ENCODE peak calls at places on chromosomes 1 and 21, in five cellular contexts. H, F, I, D and K are unnamed samples. For H3K4me1, the result is how much of the 10 kb centered on the place peaks cover.

GRCh38 chr1:198651685-198652400 is 13.0 kb downstream of the PTPRC start:
- DNase-seq in I (no peak), D (no peak), F (no peak), H (no peak), K (no peak)

GRCh38 chr1:176073524-176074157 is 133.4 kb downstream of the COP1 start:
- DNase-seq in I (peak), H (no peak), D (peak), F (peak), K (peak)

GRCh38 chr1:45809761-45810160 is 6.3 kb downstream of the MAST2 start:
- DNase-seq in F (no peak), I (no peak), H (no peak), D (no peak), K (no peak)

GRCh38 chr21:41138711-41139110 is 29.2 kb upstream of the BACE2 start:
- DNase-seq in I (no peak), H (no peak), F (no peak), D (no peak), K (no peak)

GRCh38 chr1:155178441-155179106 is 4.9 kb downstream of the TRIM46 start:
- DNase-seq in H (peak), I (no peak), F (no peak), D (no peak), K (peak)

GRCh38 chr1:11908139-11909021 is 17.8 kb downstream of the KIAA2013 start:
- DNase-seq in H (peak), F (peak), I (peak), D (peak), K (peak)

GRCh38 chr1:17877316-17877715 is 122.2 kb downstream of the ACTL8 start:
- DNase-seq in D (no peak), H (peak), F (no peak), I (no peak), K (no peak)

GRCh38 chr1:29179641-29180184 is 2.0 kb downstream of the SRSF4 start:
- DNase-seq in H (no peak), I (no peak), F (no peak), D (no peak), K (no peak)

GRCh38 chr21:46061063-46061462 is 36.8 kb upstream of the COL6A2 start:
- DNase-seq in H (no peak), I (no peak), F (no peak), D (no peak), K (no peak)

GRCh38 chr1:204113900-204114299 is 37.9 kb downstream of the ETNK2 start:
- DNase-seq in F (no peak), I (peak), D (no peak), H (no peak), K (no peak)

GRCh38 chr1:118945460-118945859 is 42.7 kb downstream of the TBX15 start:
- DNase-seq in D (no peak), I (no peak), H (no peak), F (no peak), K (no peak)

GRCh38 chr1:109481646-109482045 is 2.1 kb upstream of the ATXN7L2 start:
- DNase-seq in D (no peak), F (no peak), H (no peak), I (no peak), K (no peak)

DNA sequence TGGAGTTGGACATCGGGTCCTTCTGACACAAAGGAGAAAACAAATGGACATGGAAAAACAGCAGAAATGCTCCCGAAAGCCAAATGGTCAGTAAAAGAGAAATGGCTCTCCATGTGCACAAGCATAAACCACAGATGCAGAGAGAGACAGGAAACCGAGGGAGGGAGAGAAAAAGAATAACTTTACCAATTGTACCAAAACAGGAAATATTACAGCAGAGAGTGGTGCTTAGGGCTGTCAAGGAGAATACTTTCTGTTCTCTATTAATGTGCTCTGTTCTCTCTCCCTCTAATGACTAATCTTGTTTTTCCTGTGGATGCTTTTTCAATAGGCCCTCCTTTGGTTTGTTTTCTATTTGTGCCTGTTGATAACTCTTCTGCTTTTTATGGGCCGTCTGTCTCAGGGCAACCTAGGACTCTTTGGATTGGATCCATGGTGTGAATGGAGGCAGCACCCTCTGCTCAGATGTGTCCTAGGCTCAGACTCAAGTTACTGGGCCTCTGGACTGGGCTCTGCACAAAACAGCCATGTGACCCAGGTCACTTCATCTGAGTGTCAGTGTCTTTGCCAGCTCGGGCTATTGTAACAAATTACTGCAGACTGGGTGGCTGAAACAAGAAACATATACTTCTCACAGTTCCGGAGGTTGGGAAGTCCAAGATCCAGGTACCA is 663.0 kb downstream of the NPHP4 start:
- DNase-seq in I (no peak), F (no peak), D (no peak), H (no peak), K (no peak)
- H3K27ac ChIP-seq in I (no peak), F (no peak), D (no peak), H (no peak), K (no peak)

GRCh38 chr1:10033359-10033845 is 644 bp downstream of the UBE4B start:
- DNase-seq in H (no peak), D (peak), I (peak), F (peak), K (peak)

GRCh38 chr1:10031461-10031860 is 1.3 kb upstream of the UBE4B start:
- DNase-seq in D (no peak), F (no peak), I (peak), H (no peak), K (no peak)

GRCh38 chr1:10027027-10027426 is 5.7 kb upstream of the UBE4B start:
- DNase-seq in I (no peak), H (no peak), D (no peak), F (no peak), K (no peak)

GRCh38 chr1:10032287-10032589 is 520 bp upstream of the UBE4B start:
- DNase-seq in I (no peak), H (no peak), D (no peak), F (no peak), K (no peak)

DNA sequence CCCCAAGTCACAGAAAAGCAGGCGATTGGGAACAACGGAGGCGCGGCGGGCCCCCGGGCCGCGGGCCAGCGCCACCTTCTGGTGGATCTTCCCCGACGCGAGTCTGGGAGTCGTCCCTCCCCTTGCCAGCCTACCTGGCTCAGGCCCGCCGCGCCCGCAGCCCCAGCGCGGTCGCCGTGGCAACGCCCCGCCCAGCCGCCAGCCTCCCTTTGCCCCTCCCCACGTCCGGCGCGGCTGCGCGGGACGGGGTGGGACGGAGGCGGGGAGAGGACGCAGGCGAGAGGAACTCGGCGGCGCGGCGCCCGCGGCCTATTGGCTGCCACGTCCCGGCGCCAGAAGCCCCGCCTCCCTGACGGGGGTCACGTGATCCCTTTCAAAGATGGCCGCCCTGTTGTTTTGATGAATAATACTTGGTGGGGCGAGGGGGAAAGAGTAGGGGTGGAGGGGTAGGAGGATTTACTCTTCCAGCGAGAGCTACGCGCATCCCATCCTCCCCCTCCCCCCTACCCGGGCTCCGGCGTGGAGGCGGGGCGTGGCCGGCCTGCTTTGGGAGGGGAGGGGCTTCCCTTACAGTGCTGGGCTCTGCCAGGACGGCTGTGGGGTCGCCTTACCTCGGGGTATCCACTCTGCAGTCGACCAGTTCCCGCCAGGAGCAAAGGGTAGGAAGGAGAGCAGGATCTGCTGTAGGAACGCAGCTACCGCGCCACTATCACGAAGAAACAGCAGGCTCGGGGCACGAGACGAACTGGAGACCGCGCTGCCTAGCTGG is at the start of gene UBE4B:
- DNase-seq in I (peak), F (peak), H (peak), D (peak), K (peak)
- TF ChIP-seq POLR2A in I (no peak), F (peak), H (peak), D (peak), K (peak)

GRCh38 chr21:31667141-31667540 is 7.6 kb downstream of the SOD1 start:
- DNase-seq in D (no peak), H (no peak), F (no peak), I (no peak), K (no peak)
- H3K4me1 ChIP-seq in D (under half), H (under half), F (under half), I (under half), K (under half)

GRCh38 chr1:19559641-19560040 is 74.3 kb upstream of the CAPZB start:
- DNase-seq in I (peak), D (no peak), H (no peak), F (no peak), K (no peak)

GRCh38 chr1:19569786-19570185 is 74.3 kb upstream of the NBL1 start:
- DNase-seq in I (peak), D (no peak), F (no peak), H (no peak), K (no peak)

GRCh38 chr1:19563336-19564097 is 78.2 kb upstream of the CAPZB start:
- DNase-seq in F (peak), I (peak), H (no peak), D (no peak), K (peak)

GRCh38 chr1:19560480-19560879 is 75.1 kb upstream of the CAPZB start:
- DNase-seq in H (no peak), D (no peak), I (no peak), F (no peak), K (no peak)

DNA sequence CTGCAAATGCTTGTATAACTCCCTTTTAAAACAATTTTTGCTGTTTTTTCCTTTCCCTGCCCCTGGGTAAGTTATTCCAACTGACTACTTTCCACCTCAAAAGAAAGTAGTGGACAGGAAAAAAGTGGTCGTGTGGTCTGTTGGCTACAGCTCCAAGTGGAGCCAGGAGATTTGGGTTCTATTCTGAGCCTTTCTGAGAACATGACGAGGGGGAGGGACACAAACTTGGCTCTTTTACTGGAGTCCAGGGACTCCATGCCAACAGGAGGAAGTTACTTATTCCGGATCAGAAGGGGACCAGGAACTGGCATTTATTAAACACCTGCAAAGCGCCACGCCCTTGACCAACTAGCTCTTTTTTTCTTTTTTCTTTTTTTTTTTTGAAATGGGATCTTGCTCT is 79.0 kb upstream of the CAPZB start:
- DNase-seq in D (no peak), I (no peak), F (no peak), H (no peak), K (no peak)
- H3K27ac ChIP-seq in D (no peak), I (no peak), F (peak), H (peak), K (peak)

DNA sequence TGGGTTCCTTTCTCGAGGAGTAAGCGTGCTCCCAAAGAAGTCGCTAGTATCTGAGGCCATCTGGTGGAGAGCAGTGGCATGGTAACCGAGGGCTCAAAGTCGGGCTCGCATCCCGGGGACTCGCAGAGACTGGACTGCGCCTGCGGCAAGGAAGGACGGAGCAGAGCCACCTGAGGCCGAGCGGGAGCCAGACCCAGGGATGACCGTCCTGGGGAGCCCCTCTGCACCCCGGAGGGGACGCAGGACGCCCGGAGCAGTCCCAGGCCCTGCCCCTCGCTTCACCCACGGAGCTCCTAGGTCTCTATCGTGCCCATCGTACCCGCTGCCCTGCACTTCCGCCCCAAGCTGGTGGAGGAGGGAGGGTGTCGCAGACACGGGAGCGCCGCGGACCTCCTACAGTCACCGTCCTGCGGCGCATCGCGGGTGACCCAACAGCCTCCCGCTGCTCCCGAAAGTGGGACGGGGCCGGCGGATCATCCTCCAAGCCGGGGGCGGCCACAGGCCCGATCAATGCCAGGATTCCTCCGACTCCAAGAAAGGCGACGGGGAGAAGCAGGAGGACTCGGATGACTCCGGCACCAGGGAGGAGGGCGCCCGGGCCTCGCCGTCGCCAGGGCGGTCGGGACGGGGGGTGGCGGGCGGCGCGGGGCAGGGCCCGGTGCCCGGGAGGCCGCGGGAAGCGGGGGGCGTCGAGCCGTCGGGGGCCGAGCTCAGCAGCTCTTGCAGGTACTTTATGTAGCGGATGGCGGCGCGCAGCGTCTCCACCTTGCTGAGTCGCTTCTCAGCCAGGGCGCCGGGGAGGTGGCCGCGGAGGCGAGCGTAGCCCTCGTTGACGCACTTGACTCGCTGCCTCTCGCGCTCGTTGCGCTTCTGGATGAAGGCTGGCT is 2.3 kb upstream of the CACNA1S start:
- DNase-seq in D (peak), I (peak), F (peak), H (peak), K (peak)
- TF ChIP-seq POLR2A in D (peak), I (no peak), F (peak), H (no peak), K (peak)

DNA sequence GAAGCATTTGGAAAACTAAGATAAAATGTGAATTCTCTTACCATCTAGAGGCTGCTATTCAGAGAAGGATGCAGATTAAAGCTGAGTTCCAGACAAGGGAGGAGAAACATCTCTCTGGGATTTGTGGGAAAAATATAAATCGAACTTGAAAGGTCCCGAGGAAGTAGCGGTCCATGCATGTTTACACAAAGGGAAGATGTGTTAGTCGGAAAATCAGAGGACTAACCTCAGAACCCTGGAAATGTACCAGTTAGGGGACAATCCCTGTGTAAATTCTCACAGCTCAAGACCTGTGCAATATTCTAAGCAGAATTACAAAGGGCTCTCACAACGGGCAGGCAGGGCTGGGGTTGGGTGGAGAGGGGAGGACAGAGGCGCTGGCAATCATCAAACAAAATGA is 47.8 kb downstream of the KCNJ6 start:
- DNase-seq in F (no peak), I (no peak), D (no peak), H (no peak), K (no peak)
- H3K4me1 ChIP-seq in F (under half), I (under half), D (under half), H (under half), K (under half)

DNA sequence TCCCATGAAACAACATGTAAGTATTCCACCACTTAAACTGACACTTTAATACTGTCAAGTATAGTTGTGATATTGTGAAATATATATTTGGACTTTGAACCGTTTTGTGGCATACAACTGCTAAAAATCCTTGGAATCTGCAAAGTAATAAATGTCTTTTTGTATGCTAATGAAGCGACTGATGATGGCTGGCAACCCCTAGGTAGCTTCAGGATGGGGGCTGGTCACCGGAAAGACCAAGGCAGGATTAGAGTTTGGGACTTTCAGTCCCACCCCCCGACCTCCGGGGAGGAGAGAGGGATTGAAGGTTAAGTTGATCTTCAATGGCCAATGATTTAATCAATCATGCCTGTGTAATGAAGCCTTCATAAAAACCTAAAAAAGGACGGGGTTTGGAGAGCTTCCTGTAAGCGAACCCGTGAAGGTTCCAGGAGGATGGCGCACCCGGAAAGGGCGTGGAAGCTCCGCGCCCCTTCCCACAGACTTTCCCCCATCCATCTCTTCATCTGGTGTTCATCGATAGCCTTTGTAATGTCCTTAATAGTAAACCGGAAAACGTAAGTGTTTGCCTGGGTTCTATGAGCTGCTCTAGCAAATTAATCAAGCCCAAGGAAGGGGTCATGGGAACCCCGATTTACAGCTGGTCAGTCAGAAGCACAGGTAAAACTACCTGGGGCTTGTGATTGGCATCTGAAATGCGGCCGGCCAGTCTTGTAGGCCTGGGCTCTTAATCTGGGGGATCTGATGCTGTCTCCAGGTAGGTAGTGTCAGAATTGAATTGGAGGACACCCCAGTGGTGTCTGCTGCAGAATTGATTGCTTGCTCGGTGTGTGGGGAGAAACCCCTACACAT is 1.8 kb upstream of the ZNF281 start:
- DNase-seq in D (no peak), H (no peak), I (no peak), F (no peak), K (no peak)
- H3K27ac ChIP-seq in D (peak), H (no peak), I (no peak), F (no peak), K (no peak)

GRCh38 chr21:36319767-36320420 is at the start of gene MORC3:
- DNase-seq in I (peak), H (peak), F (peak), D (peak), K (peak)
- TF ChIP-seq POLR2A in I (peak), H (peak), F (peak), D (peak), K (peak)

GRCh38 chr1:63983391-63984256 is 209.8 kb downstream of the ROR1 start:
- DNase-seq in F (no peak), I (no peak), H (no peak), D (no peak), K (no peak)

GRCh38 chr1:63987014-63987630 is 213.3 kb downstream of the ROR1 start:
- DNase-seq in H (no peak), I (peak), D (no peak), F (no peak), K (no peak)

GRCh38 chr1:63982201-63982600 is 208.4 kb downstream of the ROR1 start:
- DNase-seq in H (no peak), D (no peak), F (no peak), I (no peak), K (no peak)

GRCh38 chr1:63984257-63984626 is 210.4 kb downstream of the ROR1 start:
- DNase-seq in I (peak), F (no peak), D (no peak), H (no peak), K (no peak)

GRCh38 chr1:63984891-63985290 is 211.1 kb downstream of the ROR1 start:
- DNase-seq in F (no peak), I (no peak), H (no peak), D (no peak), K (no peak)
- H3K4me1 ChIP-seq in F (under half), I (under half), H (under half), D (under half), K (under half)